ENCODE peak calls at places on chromosomes 3 and 15, in four cellular contexts. X is right lobe of liver, F is MM.1S, K is cardiac fibroblast. A is an unnamed sample.
A peak's percentile ranks its signal among the peaks of the same experiment; 100 is the strongest.

GRCh38 chr3:121463745-121464144 is 82.0 kb downstream of the POLQ start:
- DNase-seq in K (no peak), F (no peak), X (no peak), A (no peak)

GRCh38 chr15:41961803-41962202 is 10.6 kb downstream of the EHD4 start:
- DNase-seq in F (no peak), K (no peak), X (no peak), A (no peak)

GRCh38 chr3:94482686-94483085 is 419.8 kb downstream of the NSUN3 start:
- DNase-seq in F (no peak), K (no peak), X (no peak), A (no peak)

GRCh38 chr3:102224171-102224570 is 210.6 kb upstream of the ZPLD1 start:
- DNase-seq in K (peak; percentile 31), X (peak; percentile 22), F (peak; percentile 26), A (no peak)

GRCh38 chr3:9701006-9701405 is 2.6 kb upstream of the CPNE9 start:
- DNase-seq in X (no peak), K (no peak), F (no peak), A (no peak)

GRCh38 chr15:23069496-23070166 is 30.3 kb upstream of the TUBGCP5 start:
- DNase-seq in K (no peak), X (no peak), F (no peak), A (no peak)

GRCh38 chr15:35311607-35312006 is 226.5 kb upstream of the NANOGP8 start:
- DNase-seq in X (no peak), F (no peak), K (no peak), A (no peak)

GRCh38 chr3:169660709-169661566 is 2.6 kb downstream of the MECOM start:
- DNase-seq in X (no peak), F (peak; percentile 67), K (peak; percentile 73), A (no peak)

GRCh38 chr3:129435367-129435766 is 4.4 kb downstream of the MBD4 start:
- DNase-seq in K (no peak), X (no peak), F (no peak), A (no peak)
- TF ChIP-seq CTCF in K (no peak), X (no peak), F (no peak), A (no peak)

DNA sequence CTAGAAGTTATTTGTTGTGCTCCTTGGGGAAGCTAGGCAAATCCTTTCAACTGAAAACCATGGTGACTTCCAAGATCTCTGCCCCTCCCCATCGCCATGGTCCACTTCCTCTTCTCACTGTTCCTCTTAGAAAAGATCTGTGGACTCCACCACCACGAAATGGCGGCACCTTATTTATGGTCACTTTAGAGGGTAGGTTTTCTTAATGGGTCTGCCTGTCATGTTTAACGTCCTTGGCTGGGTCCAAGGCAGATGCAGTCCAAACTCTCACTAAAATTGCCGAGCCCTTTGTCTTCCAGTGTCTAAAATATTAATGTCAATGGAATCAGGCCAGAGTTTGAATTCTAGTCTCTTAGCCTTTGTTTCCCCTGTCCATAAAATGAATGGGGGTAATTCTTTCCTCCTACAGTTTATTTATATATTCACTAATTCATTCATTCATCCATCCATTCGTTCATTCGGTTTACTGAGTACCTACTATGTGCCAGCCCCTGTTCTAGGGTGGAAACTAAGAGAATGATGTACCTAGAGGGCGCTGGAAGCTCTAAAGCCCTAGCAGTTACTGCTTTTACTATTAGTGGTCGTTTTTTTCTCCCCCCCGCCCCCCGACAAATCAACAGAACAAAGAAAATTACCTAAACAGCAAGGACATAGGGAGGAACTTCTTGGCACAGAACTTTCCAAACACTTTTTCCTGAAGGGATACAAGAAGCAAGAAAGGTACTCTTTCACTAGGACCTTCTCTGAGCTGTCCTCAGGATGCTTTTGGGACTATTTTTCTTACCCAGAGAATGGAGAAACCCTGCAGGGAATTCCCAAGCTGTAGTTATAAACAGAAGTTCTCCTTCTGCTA is 661 bp downstream of the PATL2 start:
- DNase-seq in X (no peak), K (peak; percentile 55), F (peak; percentile 71), A (no peak)
- TF ChIP-seq CTCF in X (peak; percentile 28), K (peak; percentile 47), F (peak; percentile 54), A (no peak)

DNA sequence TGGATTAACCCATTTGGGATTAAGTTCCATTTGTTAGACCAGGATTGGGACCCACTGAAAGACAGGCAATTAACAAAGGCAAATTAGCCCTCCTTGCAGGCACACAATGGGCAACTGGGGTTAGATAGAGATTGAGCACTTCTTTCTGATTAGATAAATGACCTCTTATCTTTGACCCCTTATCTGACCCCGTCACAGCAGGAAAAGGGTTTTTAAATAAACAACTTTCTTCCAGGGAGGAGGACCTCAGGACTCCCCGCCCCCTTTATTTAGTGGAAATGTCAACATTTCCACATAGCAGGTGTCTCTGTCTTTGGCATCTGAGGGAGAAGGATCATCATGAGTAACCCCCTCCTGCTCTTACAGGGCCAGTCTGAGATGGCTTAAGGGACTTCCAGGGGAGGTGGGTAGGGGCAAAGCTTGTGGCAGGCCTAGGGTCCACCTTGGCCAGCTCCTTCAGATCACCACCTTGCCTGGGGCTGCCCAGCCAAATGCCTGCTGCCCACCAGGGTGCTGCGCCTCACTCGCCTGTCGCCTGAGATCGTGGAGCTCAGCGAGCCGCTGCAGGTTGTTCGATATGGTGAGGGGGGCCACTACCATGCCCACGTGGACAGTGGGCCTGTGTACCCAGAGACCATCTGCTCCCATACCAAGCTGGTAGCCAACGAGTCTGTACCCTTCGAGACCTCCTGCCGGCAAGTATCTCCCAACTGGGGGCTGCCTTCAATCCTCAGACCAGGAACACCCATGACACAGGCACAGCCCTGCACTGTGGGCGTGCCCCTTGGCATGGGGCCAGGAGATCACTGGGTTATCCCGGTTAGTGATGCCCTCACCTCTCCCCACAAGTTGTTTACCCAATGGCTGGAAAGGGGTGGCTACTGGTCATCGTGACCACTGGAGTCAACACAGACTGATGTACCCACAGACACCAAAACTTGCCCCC is 2.6 kb upstream of the WDR6 start:
- DNase-seq in F (no peak), K (no peak), X (peak; percentile 81), A (no peak)
- TF ChIP-seq CTCF in F (no peak), K (no peak), X (no peak), A (no peak)

DNA sequence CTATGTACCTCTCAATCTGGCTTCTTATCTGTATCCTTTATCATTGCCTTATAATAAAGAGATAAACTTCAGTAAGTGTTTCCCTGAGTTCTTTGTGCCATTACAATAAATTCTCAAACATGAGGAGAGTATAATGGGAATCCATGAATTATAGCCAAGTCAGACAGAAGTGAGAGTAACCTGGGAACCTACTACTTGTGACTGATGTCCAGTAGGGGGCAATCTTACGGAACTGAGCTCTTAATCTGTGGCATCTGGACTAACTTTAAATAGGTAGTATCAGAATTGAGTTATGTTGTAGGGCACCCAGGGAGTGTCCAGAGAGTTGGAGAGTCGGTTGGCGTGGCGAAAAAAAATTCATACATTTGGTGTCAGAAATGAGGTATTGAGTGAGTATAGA is 542.6 kb downstream of the ZBBX start:
- DNase-seq in F (peak; percentile 67), X (no peak), K (no peak), A (no peak)
- TF ChIP-seq CTCF in F (peak; percentile 68), X (peak; percentile 63), K (no peak), A (peak; percentile 41)

GRCh38 chr3:1087066-1087555 is 5.7 kb upstream of the CNTN6 start:
- DNase-seq in X (peak; percentile 31), F (peak; percentile 8), K (peak; percentile 79), A (peak; percentile 50)
- TF ChIP-seq CTCF in X (no peak), F (peak; percentile 11), K (peak; percentile 25), A (no peak)

A was measured in mesothelial cell of epicardium.